ENCODE peak calls at places on chromosomes 4 and X, in five cellular contexts. One of them, this sample, is unnamed.

GRCh38 chr4:101191302-101192098 is 155.8 kb downstream of the PPP3CA start:
- DNase-seq in Right ventricle myocardium superior: peak; percentile 83
- DNase-seq in progenitor cell of endocrine pancreas: no peak
- DNase-seq in amygdala: peak; percentile 68
- DNase-seq in retina: peak; percentile 23
- DNase-seq in this sample: peak; percentile 12

GRCh38 chr4:1597021-1597931 is 86.8 kb downstream of the FAM53A start:
- DNase-seq in amygdala: no peak
- DNase-seq in retina: no peak
- DNase-seq in progenitor cell of endocrine pancreas: no peak
- DNase-seq in Right ventricle myocardium superior: peak; percentile 22
- DNase-seq in this sample: no peak

GRCh38 chr4:177737387-177737965 is 295.2 kb upstream of the AGA start:
- DNase-seq in retina: no peak
- DNase-seq in progenitor cell of endocrine pancreas: no peak
- DNase-seq in amygdala: no peak
- DNase-seq in Right ventricle myocardium superior: no peak
- DNase-seq in this sample: no peak

GRCh38 chrX:47651043-47651905 is 911 bp upstream of the ELK1 start:
- DNase-seq in Right ventricle myocardium superior: no peak
- DNase-seq in progenitor cell of endocrine pancreas: no peak
- DNase-seq in retina: no peak
- DNase-seq in amygdala: no peak
- DNase-seq in this sample: no peak

GRCh38 chr4:71538528-71538927 is 199.7 kb downstream of the SLC4A4 start:
- DNase-seq in amygdala: no peak
- DNase-seq in progenitor cell of endocrine pancreas: no peak
- DNase-seq in retina: no peak
- DNase-seq in Right ventricle myocardium superior: no peak
- DNase-seq in this sample: no peak

GRCh38 chrX:154987940-154988339 is 34.6 kb downstream of the F8 start:
- DNase-seq in amygdala: no peak
- DNase-seq in retina: no peak
- DNase-seq in progenitor cell of endocrine pancreas: no peak
- DNase-seq in Right ventricle myocardium superior: no peak
- DNase-seq in this sample: no peak

GRCh38 chr4:85913925-85914694 is 439.2 kb downstream of the ARHGAP24 start:
- DNase-seq in progenitor cell of endocrine pancreas: no peak
- DNase-seq in retina: no peak
- DNase-seq in amygdala: no peak
- DNase-seq in Right ventricle myocardium superior: no peak
- DNase-seq in this sample: no peak

GRCh38 chrX:122850326-122850725 is 333.8 kb upstream of the GRIA3 start:
- DNase-seq in Right ventricle myocardium superior: no peak
- DNase-seq in retina: no peak
- DNase-seq in amygdala: no peak
- DNase-seq in progenitor cell of endocrine pancreas: no peak
- DNase-seq in this sample: no peak

GRCh38 chr4:26891867-26892266 is 31.2 kb downstream of the STIM2 start:
- DNase-seq in amygdala: no peak
- DNase-seq in progenitor cell of endocrine pancreas: no peak
- DNase-seq in retina: no peak
- DNase-seq in Right ventricle myocardium superior: no peak
- DNase-seq in this sample: no peak

GRCh38 chr4:180940680-180941079 is 1302.5 kb upstream of the TENM3 start:
- DNase-seq in Right ventricle myocardium superior: no peak
- DNase-seq in progenitor cell of endocrine pancreas: no peak
- DNase-seq in amygdala: no peak
- DNase-seq in retina: no peak
- DNase-seq in this sample: no peak

GRCh38 chrX:100593142-100593541 is 8.4 kb downstream of the TNMD start:
- DNase-seq in progenitor cell of endocrine pancreas: no peak
- DNase-seq in amygdala: no peak
- DNase-seq in retina: no peak
- DNase-seq in Right ventricle myocardium superior: no peak
- DNase-seq in this sample: no peak

GRCh38 chr4:70741872-70742271 is 20.1 kb downstream of the RUFY3 start:
- DNase-seq in retina: no peak
- DNase-seq in Right ventricle myocardium superior: no peak
- DNase-seq in progenitor cell of endocrine pancreas: no peak
- DNase-seq in amygdala: no peak
- DNase-seq in this sample: no peak

GRCh38 chr4:80307183-80307735 is 28.3 kb upstream of the CFAP299 start:
- DNase-seq in Right ventricle myocardium superior: no peak
- DNase-seq in retina: no peak
- DNase-seq in amygdala: no peak
- DNase-seq in progenitor cell of endocrine pancreas: no peak
- DNase-seq in this sample: no peak

GRCh38 chr4:121597346-121597934 is 99.3 kb downstream of the ANXA5 start:
- DNase-seq in progenitor cell of endocrine pancreas: no peak
- DNase-seq in retina: no peak
- DNase-seq in amygdala: no peak
- DNase-seq in Right ventricle myocardium superior: no peak
- DNase-seq in this sample: no peak

This sample was measured in NCI-H460.